ENCODE peak calls at places on chromosomes 11 and 22, in five cellular contexts. N is IMR-90, V is mesenchymal stem cell, R is H9, M is neuronal stem cell. E is an unnamed sample. For H3K4me1, the result is how much of the 10 kb centered on the place peaks cover.

GRCh38 chr11:21888814-21889213 is 304.1 kb upstream of the ANO5 start:
- DNase-seq in N (no peak), V (no peak), R (no peak), M (no peak), E (peak)

GRCh38 chr11:87281496-87281895 is 243.8 kb downstream of the TMEM135 start:
- DNase-seq in N (peak), V (peak), R (no peak), M (no peak), E (no peak)

GRCh38 chr11:123561046-123561781 is 93.2 kb downstream of the SCN3B start:
- DNase-seq in N (peak), V (no peak), R (peak), M (no peak), E (peak)

GRCh38 chr11:69948256-69949141 is 129.3 kb upstream of the FGF3 start:
- DNase-seq in N (peak), V (peak), R (peak), M (no peak), E (peak)

GRCh38 chr22:30855677-30856518 is 112.7 kb downstream of the MORC2 start:
- DNase-seq in N (no peak), V (no peak), R (no peak), M (no peak), E (no peak)

GRCh38 chr22:49017769-49018330 is 809.8 kb downstream of the BRD1 start:
- DNase-seq in N (no peak), V (no peak), R (peak), M (no peak), E (no peak)

GRCh38 chr22:48204296-48204695 is 1441.8 kb downstream of the TBC1D22A start:
- DNase-seq in N (no peak), V (no peak), R (no peak), M (no peak), E (no peak)

GRCh38 chr11:117201516-117201866 is 2.3 kb downstream of the TAGLN start:
- DNase-seq in N (no peak), V (no peak), R (no peak), M (no peak), E (peak)

GRCh38 chr11:31995031-31995430 is 95.8 kb upstream of the RCN1 start:
- DNase-seq in N (no peak), V (no peak), R (no peak), M (no peak), E (no peak)

GRCh38 chr11:65047581-65048422 is 6.8 kb downstream of the SAC3D1 start:
- DNase-seq in N (no peak), V (no peak), R (peak), M (no peak), E (no peak)

GRCh38 chr11:129881570-129882170 is 13.7 kb downstream of the NFRKB start:
- DNase-seq in N (peak), V (peak), R (peak), M (no peak), E (peak)

GRCh38 chr11:33540946-33541915 is 159.4 kb downstream of the C11orf91 start:
- DNase-seq in N (no peak), V (no peak), R (no peak), M (no peak), E (no peak)

GRCh38 chr11:23959466-23959865 is 537.4 kb upstream of the LUZP2 start:
- DNase-seq in N (no peak), V (no peak), R (no peak), M (no peak), E (peak)

DNA sequence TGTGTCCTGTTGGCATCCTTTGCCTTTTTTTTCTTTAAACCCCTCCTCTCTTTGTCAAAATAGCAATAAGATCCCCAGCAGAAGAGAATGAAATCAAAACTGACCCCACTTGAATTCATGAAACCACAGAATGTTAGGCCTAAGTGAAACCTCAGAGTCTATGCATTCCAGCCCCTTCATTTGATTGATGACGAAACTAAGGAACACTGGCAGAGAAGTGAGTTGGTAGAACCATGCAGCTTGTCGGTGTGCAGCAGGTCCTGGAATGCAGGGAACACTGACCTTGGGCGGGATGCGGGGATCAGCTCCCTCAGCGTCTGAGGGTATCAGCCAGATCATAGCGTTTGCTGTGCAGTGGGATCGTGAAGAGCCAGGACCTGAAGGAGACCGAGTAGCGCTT is 57.5 kb downstream of the GRK3 start:
- DNase-seq in N (peak), V (peak), R (no peak), M (no peak), E (no peak)
- H2BK5ac ChIP-seq in N (no peak), V (no peak), R (no peak), M (no peak), E (no peak)

DNA sequence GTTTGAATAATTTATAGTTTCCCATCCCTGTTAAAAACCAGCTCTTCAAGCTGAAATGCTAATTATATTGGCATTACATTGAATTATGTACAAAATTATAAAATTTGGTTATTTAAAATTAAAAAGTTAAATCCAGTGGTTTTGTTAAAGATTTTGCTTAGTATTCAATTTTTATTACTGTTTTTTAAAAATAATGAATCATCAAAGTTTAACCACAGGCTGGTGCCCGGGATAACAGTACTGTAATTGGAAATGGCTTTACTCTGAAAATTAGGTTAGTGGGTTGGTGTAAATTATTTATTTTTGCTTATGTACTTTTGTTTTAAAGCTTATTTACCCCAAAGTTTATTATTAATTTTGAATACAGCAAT is 45.3 kb upstream of the WEE1 start:
- DNase-seq in N (no peak), V (no peak), R (no peak), M (no peak), E (no peak)
- H3K4me1 ChIP-seq in N (under half), V (under half), R (under half), M (under half), E (under half)

GRCh38 chr11:67429722-67430121 is 1.4 kb downstream of the RPS6KB2 start:
- DNase-seq in N (no peak), V (no peak), R (no peak), M (no peak), E (no peak)

GRCh38 chr11:67431346-67432249 is 3.3 kb downstream of the RPS6KB2 start:
- DNase-seq in N (no peak), V (no peak), R (no peak), M (no peak), E (no peak)

GRCh38 chr11:67432655-67433349 is 4.5 kb downstream of the RPS6KB2 start:
- DNase-seq in N (no peak), V (no peak), R (no peak), M (no peak), E (no peak)

GRCh38 chr11:67428052-67429001 is at the start of gene RPS6KB2:
- DNase-seq in N (peak), V (peak), R (peak), M (peak), E (peak)

DNA sequence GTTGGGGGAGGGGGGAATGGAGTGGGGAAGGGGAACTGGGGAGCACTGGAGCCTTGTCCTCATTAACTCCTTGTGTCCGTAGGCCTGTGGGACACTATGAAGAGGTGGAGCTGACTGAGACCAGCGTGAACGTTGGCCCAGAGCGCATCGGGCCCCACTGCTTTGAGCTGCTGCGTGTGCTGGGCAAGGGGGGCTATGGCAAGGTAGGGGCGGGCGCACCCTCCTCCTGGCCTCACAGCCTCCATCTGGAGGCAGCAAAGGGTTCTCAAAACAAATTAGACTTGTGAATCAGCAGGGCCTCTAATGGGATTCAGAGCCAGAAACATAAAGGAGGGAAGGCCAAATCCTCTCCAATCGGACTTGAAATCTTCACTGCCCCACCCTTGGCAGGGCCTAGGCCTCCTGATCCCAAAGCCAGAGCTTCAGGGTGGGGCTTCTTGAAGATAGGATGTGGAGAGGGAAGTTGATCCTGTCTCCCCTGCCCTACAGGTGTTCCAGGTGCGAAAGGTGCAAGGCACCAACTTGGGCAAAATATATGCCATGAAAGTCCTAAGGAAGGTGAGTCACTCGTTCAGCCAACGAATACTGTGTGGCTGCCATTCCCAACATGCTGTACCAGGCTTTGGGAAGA is 859 bp downstream of the RPS6KB2 start:
- DNase-seq in N (no peak), V (no peak), R (no peak), M (no peak), E (no peak)
- H2BK5ac ChIP-seq in N (peak), V (no peak), R (no peak), M (no peak), E (no peak)

DNA sequence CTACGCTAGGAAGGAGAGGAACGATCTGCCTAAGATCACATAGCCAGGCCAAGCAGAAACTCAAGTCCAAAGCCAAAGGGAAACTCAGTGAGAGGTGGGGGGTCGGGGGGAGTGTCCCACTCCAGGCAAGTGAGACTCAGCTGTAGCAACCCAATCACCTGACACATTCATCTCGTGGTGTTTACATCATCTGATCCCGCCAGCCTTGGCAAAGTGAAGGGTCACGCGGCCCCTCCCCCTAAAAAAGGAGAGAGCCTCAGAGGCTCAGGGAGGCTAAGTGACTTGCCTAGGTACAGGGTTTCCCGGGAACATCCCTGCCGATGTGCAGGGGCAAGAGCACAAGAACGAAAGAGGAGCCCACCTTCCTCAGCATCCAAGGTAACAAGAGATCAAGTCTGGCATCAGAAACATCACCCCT is 21.5 kb downstream of the MYH9 start:
- DNase-seq in N (peak), V (peak), R (no peak), M (no peak), E (peak)
- H3K4me1 ChIP-seq in N (half or more), V (half or more), R (under half), M (half or more), E (under half)

GRCh38 chr22:39392341-39392948 is 7.1 kb upstream of the TAB1 start:
- DNase-seq in N (no peak), V (no peak), R (no peak), M (no peak), E (no peak)

GRCh38 chr22:39401301-39401631 is 1.7 kb downstream of the TAB1 start:
- DNase-seq in N (no peak), V (no peak), R (no peak), M (no peak), E (no peak)

GRCh38 chr22:39396156-39396796 is 3.3 kb upstream of the TAB1 start:
- DNase-seq in N (peak), V (no peak), R (no peak), M (no peak), E (no peak)

DNA sequence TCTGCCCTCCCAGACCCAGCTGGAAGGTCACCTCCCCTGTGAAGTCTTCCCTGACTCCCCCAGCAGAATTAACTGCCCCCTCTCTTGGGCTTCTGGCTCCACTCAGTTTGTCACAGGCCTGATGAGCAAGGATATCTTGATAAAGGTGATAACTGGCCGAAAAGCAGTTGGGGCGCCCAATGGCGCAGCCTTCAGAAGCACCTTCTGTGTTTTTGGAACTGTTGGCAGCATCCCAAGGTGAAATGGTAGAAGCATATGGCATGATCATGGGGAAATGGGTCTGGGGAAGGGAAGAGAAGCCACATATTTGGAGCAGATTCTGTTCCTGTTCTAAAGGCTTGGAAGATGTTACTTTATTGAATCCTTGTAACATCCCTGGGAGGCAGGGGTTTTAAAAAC is 2.8 kb upstream of the TAB1 start:
- DNase-seq in N (no peak), V (no peak), R (no peak), M (no peak), E (no peak)
- H2BK5ac ChIP-seq in N (no peak), V (no peak), R (no peak), M (no peak), E (no peak)

GRCh38 chr11:12195773-12196172 is 85.4 kb downstream of the MICAL2 start:
- DNase-seq in N (no peak), V (no peak), R (no peak), M (no peak), E (peak)
- H3K4me1 ChIP-seq in N (under half), V (under half), R (under half), M (under half), E (under half)

DNA sequence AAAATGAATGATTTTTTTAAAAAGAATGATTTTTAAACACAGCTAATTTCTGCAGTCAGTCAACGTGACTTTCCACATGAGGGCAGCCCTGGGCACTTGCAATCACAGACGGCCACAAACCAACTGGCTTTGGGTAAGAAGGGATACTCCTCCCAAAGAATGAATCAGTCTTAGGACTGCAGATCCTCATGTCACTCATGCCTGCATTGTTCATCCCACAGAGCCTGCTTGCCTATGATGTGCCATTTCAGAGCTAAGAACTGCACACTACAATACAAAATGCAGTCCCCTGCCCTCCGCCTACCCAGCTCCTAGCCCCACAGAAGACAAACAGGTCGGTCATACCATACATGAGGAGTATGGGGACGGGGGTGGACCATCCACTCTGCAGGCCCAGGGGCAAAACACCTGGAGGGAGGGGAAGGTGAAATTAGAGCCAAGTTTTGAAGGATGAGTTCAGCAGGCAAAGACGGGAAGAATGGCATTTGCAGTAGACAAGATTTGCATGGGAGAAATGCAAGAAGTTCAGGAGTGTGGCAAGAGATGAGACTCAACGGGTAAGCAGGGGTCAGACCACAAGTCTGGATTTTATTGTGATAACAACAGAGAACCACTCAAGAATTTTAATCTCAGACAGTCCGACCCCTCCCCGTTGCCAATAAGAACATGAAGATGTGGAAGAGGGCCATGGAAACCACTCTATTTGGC is 24.7 kb downstream of the PACSIN2 start:
- DNase-seq in N (peak), V (peak), R (no peak), M (no peak), E (peak)
- H2BK5ac ChIP-seq in N (peak), V (no peak), R (no peak), M (no peak), E (no peak)

GRCh38 chr11:75792127-75792731 is 22.8 kb upstream of the UVRAG start:
- DNase-seq in N (no peak), V (no peak), R (no peak), M (no peak), E (no peak)
- H3K4me1 ChIP-seq in N (under half), V (under half), R (under half), M (under half), E (under half)